ENCODE peak calls at places on chromosomes 16 and 17, in ten cellular contexts. D is GM13977; N is A172; B is dorsolateral prefrontal cortex; A is AG10803; X is PC-3; H is H54; F is CD4-positive, alpha-beta T cell; G is retina; M is K562. V is an unnamed sample.

GRCh38 chr17:45687594-45687993 is 96.5 kb upstream of the CRHR1 start:
- DNase-seq in D (no peak), N (no peak), B (no peak), A (no peak), X (no peak), H (no peak), F (no peak), G (no peak), M (no peak), V (no peak)

GRCh38 chr16:77692612-77693011 is 29.7 kb upstream of the NUDT7 start:
- DNase-seq in D (no peak), N (no peak), B (no peak), A (no peak), X (no peak), H (no peak), F (no peak), G (no peak), M (no peak), V (no peak)

GRCh38 chr16:48498761-48499600 is 111.0 kb downstream of the N4BP1 start:
- DNase-seq in D (no peak), N (no peak), B (no peak), A (peak), X (peak), H (no peak), F (no peak), G (no peak), M (no peak), V (no peak)

GRCh38 chr17:48634446-48635208 is 8.5 kb upstream of the HOXB9 start:
- DNase-seq in D (no peak), N (no peak), B (no peak), A (no peak), X (no peak), H (no peak), F (no peak), G (peak), M (no peak), V (no peak)

GRCh38 chr16:79899316-79900110 is 299.0 kb upstream of the MAF start:
- DNase-seq in D (no peak), N (no peak), B (no peak), A (no peak), X (no peak), H (no peak), F (no peak), G (no peak), M (no peak), V (no peak)

GRCh38 chr17:6427284-6427781 is 7.6 kb downstream of the AIPL1 start:
- DNase-seq in D (peak), N (peak), B (no peak), A (peak), X (peak), H (no peak), F (no peak), G (no peak), M (no peak), V (no peak)

GRCh38 chr16:27748868-27749546 is 199.1 kb downstream of the KATNIP start:
- DNase-seq in D (peak), N (peak), B (no peak), A (peak), X (peak), H (peak), F (no peak), G (no peak), M (peak), V (peak)

GRCh38 chr16:10086620-10087019 is 95.6 kb downstream of the GRIN2A start:
- DNase-seq in D (no peak), N (no peak), B (no peak), A (no peak), X (no peak), H (no peak), F (no peak), G (no peak), M (no peak), V (no peak)

GRCh38 chr17:74856113-74856512 is 3.6 kb downstream of the GRIN2C start:
- DNase-seq in D (no peak), N (no peak), B (no peak), A (no peak), X (no peak), H (no peak), F (no peak), G (no peak), M (no peak), V (no peak)

GRCh38 chr17:2777242-2777867 is 18.9 kb upstream of the RAP1GAP2 start:
- DNase-seq in D (no peak), N (no peak), B (no peak), A (no peak), X (no peak), H (no peak), F (no peak), G (no peak), M (no peak), V (no peak)

V was measured in Ammon's horn.